ENCODE peak calls at places on chromosomes 3 and 15, in six cellular contexts. One of them, this sample, is unnamed.
A peak's percentile ranks its signal among the peaks of the same experiment; 100 is the strongest.

GRCh38 chr3:133573629-133574194 is at the start of gene CDV3:
- DNase-seq in activated CD4-positive, alpha-beta T cell treated with anti-CD3 and anti-CD28 coated beads for 36 hours: no peak
- DNase-seq in omental fat pad: no peak
- DNase-seq in stimulated activated CD8-positive, alpha-beta memory T cell treated with anti-CD3 and anti-CD28 coated beads, Interleukin-2, amount 100 ng/mL, for 48 hours: no peak
- DNase-seq in upper lobe of right lung: no peak
- DNase-seq in aorta: no peak
- DNase-seq in this sample: no peak

GRCh38 chr3:129052675-129053074 is 7.9 kb upstream of the GP9 start:
- DNase-seq in stimulated activated CD8-positive, alpha-beta memory T cell treated with anti-CD3 and anti-CD28 coated beads, Interleukin-2, amount 100 ng/mL, for 48 hours: no peak
- DNase-seq in activated CD4-positive, alpha-beta T cell treated with anti-CD3 and anti-CD28 coated beads for 36 hours: no peak
- DNase-seq in upper lobe of right lung: peak; percentile 61
- DNase-seq in omental fat pad: no peak
- DNase-seq in aorta: peak; percentile 75
- DNase-seq in this sample: no peak

GRCh38 chr15:65914371-65914770 is 45.1 kb downstream of the RAB11A start:
- DNase-seq in upper lobe of right lung: no peak
- DNase-seq in stimulated activated CD8-positive, alpha-beta memory T cell treated with anti-CD3 and anti-CD28 coated beads, Interleukin-2, amount 100 ng/mL, for 48 hours: no peak
- DNase-seq in aorta: no peak
- DNase-seq in activated CD4-positive, alpha-beta T cell treated with anti-CD3 and anti-CD28 coated beads for 36 hours: no peak
- DNase-seq in omental fat pad: no peak
- DNase-seq in this sample: no peak

GRCh38 chr15:69414702-69415161 is 583 bp downstream of the KIF23 start:
- DNase-seq in activated CD4-positive, alpha-beta T cell treated with anti-CD3 and anti-CD28 coated beads for 36 hours: peak; percentile 38
- DNase-seq in omental fat pad: no peak
- DNase-seq in aorta: peak; percentile 84
- DNase-seq in upper lobe of right lung: no peak
- DNase-seq in stimulated activated CD8-positive, alpha-beta memory T cell treated with anti-CD3 and anti-CD28 coated beads, Interleukin-2, amount 100 ng/mL, for 48 hours: no peak
- DNase-seq in this sample: no peak

GRCh38 chr3:481680-482079 is 285.1 kb downstream of the CHL1 start:
- DNase-seq in stimulated activated CD8-positive, alpha-beta memory T cell treated with anti-CD3 and anti-CD28 coated beads, Interleukin-2, amount 100 ng/mL, for 48 hours: no peak
- DNase-seq in activated CD4-positive, alpha-beta T cell treated with anti-CD3 and anti-CD28 coated beads for 36 hours: no peak
- DNase-seq in upper lobe of right lung: no peak
- DNase-seq in omental fat pad: no peak
- DNase-seq in aorta: no peak
- DNase-seq in this sample: no peak

GRCh38 chr15:90664650-90665287 is 52.4 kb upstream of the BLM start:
- DNase-seq in omental fat pad: no peak
- DNase-seq in stimulated activated CD8-positive, alpha-beta memory T cell treated with anti-CD3 and anti-CD28 coated beads, Interleukin-2, amount 100 ng/mL, for 48 hours: no peak
- DNase-seq in upper lobe of right lung: peak; percentile 79
- DNase-seq in activated CD4-positive, alpha-beta T cell treated with anti-CD3 and anti-CD28 coated beads for 36 hours: no peak
- DNase-seq in aorta: peak; percentile 87
- DNase-seq in this sample: peak; percentile 16

GRCh38 chr3:120773932-120774331 is 31.4 kb downstream of the GTF2E1 start:
- DNase-seq in activated CD4-positive, alpha-beta T cell treated with anti-CD3 and anti-CD28 coated beads for 36 hours: peak; percentile 4
- DNase-seq in stimulated activated CD8-positive, alpha-beta memory T cell treated with anti-CD3 and anti-CD28 coated beads, Interleukin-2, amount 100 ng/mL, for 48 hours: no peak
- DNase-seq in omental fat pad: no peak
- DNase-seq in upper lobe of right lung: no peak
- DNase-seq in aorta: no peak
- DNase-seq in this sample: no peak

GRCh38 chr3:54882114-54882833 is 45.6 kb downstream of the LRTM1 start:
- DNase-seq in activated CD4-positive, alpha-beta T cell treated with anti-CD3 and anti-CD28 coated beads for 36 hours: no peak
- DNase-seq in omental fat pad: no peak
- DNase-seq in upper lobe of right lung: no peak
- DNase-seq in stimulated activated CD8-positive, alpha-beta memory T cell treated with anti-CD3 and anti-CD28 coated beads, Interleukin-2, amount 100 ng/mL, for 48 hours: no peak
- DNase-seq in aorta: no peak
- DNase-seq in this sample: no peak

GRCh38 chr15:31318429-31318828 is 8.2 kb upstream of the KLF13 start:
- DNase-seq in upper lobe of right lung: peak; percentile 33
- DNase-seq in activated CD4-positive, alpha-beta T cell treated with anti-CD3 and anti-CD28 coated beads for 36 hours: no peak
- DNase-seq in aorta: no peak
- DNase-seq in stimulated activated CD8-positive, alpha-beta memory T cell treated with anti-CD3 and anti-CD28 coated beads, Interleukin-2, amount 100 ng/mL, for 48 hours: no peak
- DNase-seq in omental fat pad: no peak
- DNase-seq in this sample: no peak

GRCh38 chr3:144085964-144086363 is 114.3 kb downstream of the DIPK2A start:
- DNase-seq in aorta: no peak
- DNase-seq in omental fat pad: no peak
- DNase-seq in stimulated activated CD8-positive, alpha-beta memory T cell treated with anti-CD3 and anti-CD28 coated beads, Interleukin-2, amount 100 ng/mL, for 48 hours: no peak
- DNase-seq in activated CD4-positive, alpha-beta T cell treated with anti-CD3 and anti-CD28 coated beads for 36 hours: no peak
- DNase-seq in upper lobe of right lung: no peak
- DNase-seq in this sample: no peak

GRCh38 chr3:45506084-45506483 is 88.5 kb upstream of the LIMD1 start:
- DNase-seq in upper lobe of right lung: no peak
- DNase-seq in aorta: no peak
- DNase-seq in omental fat pad: no peak
- DNase-seq in activated CD4-positive, alpha-beta T cell treated with anti-CD3 and anti-CD28 coated beads for 36 hours: peak; percentile 35
- DNase-seq in stimulated activated CD8-positive, alpha-beta memory T cell treated with anti-CD3 and anti-CD28 coated beads, Interleukin-2, amount 100 ng/mL, for 48 hours: no peak
- DNase-seq in this sample: no peak

GRCh38 chr3:114151091-114151490 is 27.8 kb downstream of the DRD3 start:
- DNase-seq in omental fat pad: no peak
- DNase-seq in upper lobe of right lung: no peak
- DNase-seq in aorta: no peak
- DNase-seq in activated CD4-positive, alpha-beta T cell treated with anti-CD3 and anti-CD28 coated beads for 36 hours: no peak
- DNase-seq in stimulated activated CD8-positive, alpha-beta memory T cell treated with anti-CD3 and anti-CD28 coated beads, Interleukin-2, amount 100 ng/mL, for 48 hours: no peak
- DNase-seq in this sample: no peak

GRCh38 chr3:179133575-179133974 is 14.6 kb upstream of the PIK3CA start:
- DNase-seq in omental fat pad: no peak
- DNase-seq in activated CD4-positive, alpha-beta T cell treated with anti-CD3 and anti-CD28 coated beads for 36 hours: no peak
- DNase-seq in stimulated activated CD8-positive, alpha-beta memory T cell treated with anti-CD3 and anti-CD28 coated beads, Interleukin-2, amount 100 ng/mL, for 48 hours: no peak
- DNase-seq in aorta: no peak
- DNase-seq in upper lobe of right lung: no peak
- DNase-seq in this sample: no peak

GRCh38 chr15:76340802-76341365 is 4.3 kb downstream of the ISL2 start:
- DNase-seq in activated CD4-positive, alpha-beta T cell treated with anti-CD3 and anti-CD28 coated beads for 36 hours: peak; percentile 73
- DNase-seq in omental fat pad: no peak
- DNase-seq in upper lobe of right lung: no peak
- DNase-seq in aorta: peak; percentile 79
- DNase-seq in stimulated activated CD8-positive, alpha-beta memory T cell treated with anti-CD3 and anti-CD28 coated beads, Interleukin-2, amount 100 ng/mL, for 48 hours: no peak
- DNase-seq in this sample: no peak

GRCh38 chr15:68518046-68518445 is 60.7 kb upstream of the CORO2B start:
- DNase-seq in stimulated activated CD8-positive, alpha-beta memory T cell treated with anti-CD3 and anti-CD28 coated beads, Interleukin-2, amount 100 ng/mL, for 48 hours: no peak
- DNase-seq in omental fat pad: no peak
- DNase-seq in aorta: no peak
- DNase-seq in activated CD4-positive, alpha-beta T cell treated with anti-CD3 and anti-CD28 coated beads for 36 hours: no peak
- DNase-seq in upper lobe of right lung: no peak
- DNase-seq in this sample: no peak

GRCh38 chr15:91652610-91653207 is 200.8 kb upstream of the SLCO3A1 start:
- DNase-seq in aorta: no peak
- DNase-seq in activated CD4-positive, alpha-beta T cell treated with anti-CD3 and anti-CD28 coated beads for 36 hours: no peak
- DNase-seq in omental fat pad: no peak
- DNase-seq in stimulated activated CD8-positive, alpha-beta memory T cell treated with anti-CD3 and anti-CD28 coated beads, Interleukin-2, amount 100 ng/mL, for 48 hours: no peak
- DNase-seq in upper lobe of right lung: no peak
- DNase-seq in this sample: no peak

GRCh38 chr15:58529041-58529440 is 97.2 kb downstream of the LIPC start:
- DNase-seq in activated CD4-positive, alpha-beta T cell treated with anti-CD3 and anti-CD28 coated beads for 36 hours: no peak
- DNase-seq in aorta: no peak
- DNase-seq in stimulated activated CD8-positive, alpha-beta memory T cell treated with anti-CD3 and anti-CD28 coated beads, Interleukin-2, amount 100 ng/mL, for 48 hours: no peak
- DNase-seq in upper lobe of right lung: no peak
- DNase-seq in omental fat pad: no peak
- DNase-seq in this sample: no peak

GRCh38 chr3:159911011-159911663 is 77.5 kb upstream of the IL12A start:
- DNase-seq in upper lobe of right lung: no peak
- DNase-seq in stimulated activated CD8-positive, alpha-beta memory T cell treated with anti-CD3 and anti-CD28 coated beads, Interleukin-2, amount 100 ng/mL, for 48 hours: no peak
- DNase-seq in activated CD4-positive, alpha-beta T cell treated with anti-CD3 and anti-CD28 coated beads for 36 hours: peak; percentile 40
- DNase-seq in aorta: no peak
- DNase-seq in omental fat pad: no peak
- DNase-seq in this sample: no peak

GRCh38 chr3:38722760-38723568 is 73.5 kb upstream of the SCN5A start:
- DNase-seq in omental fat pad: no peak
- DNase-seq in aorta: no peak
- DNase-seq in activated CD4-positive, alpha-beta T cell treated with anti-CD3 and anti-CD28 coated beads for 36 hours: no peak
- DNase-seq in upper lobe of right lung: no peak
- DNase-seq in stimulated activated CD8-positive, alpha-beta memory T cell treated with anti-CD3 and anti-CD28 coated beads, Interleukin-2, amount 100 ng/mL, for 48 hours: no peak
- DNase-seq in this sample: no peak

GRCh38 chr3:166455724-166456123 is 618.5 kb upstream of the BCHE start:
- DNase-seq in stimulated activated CD8-positive, alpha-beta memory T cell treated with anti-CD3 and anti-CD28 coated beads, Interleukin-2, amount 100 ng/mL, for 48 hours: no peak
- DNase-seq in upper lobe of right lung: no peak
- DNase-seq in aorta: no peak
- DNase-seq in activated CD4-positive, alpha-beta T cell treated with anti-CD3 and anti-CD28 coated beads for 36 hours: no peak
- DNase-seq in omental fat pad: no peak
- DNase-seq in this sample: no peak

GRCh38 chr3:126419151-126419703 is 24.5 kb downstream of the CFAP100 start:
- DNase-seq in aorta: no peak
- DNase-seq in upper lobe of right lung: no peak
- DNase-seq in omental fat pad: no peak
- DNase-seq in activated CD4-positive, alpha-beta T cell treated with anti-CD3 and anti-CD28 coated beads for 36 hours: no peak
- DNase-seq in stimulated activated CD8-positive, alpha-beta memory T cell treated with anti-CD3 and anti-CD28 coated beads, Interleukin-2, amount 100 ng/mL, for 48 hours: no peak
- DNase-seq in this sample: no peak

GRCh38 chr3:102114264-102114979 is 265.1 kb downstream of the NFKBIZ start:
- DNase-seq in activated CD4-positive, alpha-beta T cell treated with anti-CD3 and anti-CD28 coated beads for 36 hours: peak; percentile 66
- DNase-seq in omental fat pad: no peak
- DNase-seq in aorta: no peak
- DNase-seq in stimulated activated CD8-positive, alpha-beta memory T cell treated with anti-CD3 and anti-CD28 coated beads, Interleukin-2, amount 100 ng/mL, for 48 hours: no peak
- DNase-seq in upper lobe of right lung: no peak
- DNase-seq in this sample: no peak

GRCh38 chr3:188274249-188274915 is 120.4 kb downstream of the LPP start:
- DNase-seq in omental fat pad: no peak
- DNase-seq in upper lobe of right lung: no peak
- DNase-seq in aorta: no peak
- DNase-seq in activated CD4-positive, alpha-beta T cell treated with anti-CD3 and anti-CD28 coated beads for 36 hours: no peak
- DNase-seq in stimulated activated CD8-positive, alpha-beta memory T cell treated with anti-CD3 and anti-CD28 coated beads, Interleukin-2, amount 100 ng/mL, for 48 hours: no peak
- DNase-seq in this sample: no peak

GRCh38 chr3:51955893-51956770 is 951 bp downstream of the GPR62 start:
- DNase-seq in stimulated activated CD8-positive, alpha-beta memory T cell treated with anti-CD3 and anti-CD28 coated beads, Interleukin-2, amount 100 ng/mL, for 48 hours: no peak
- DNase-seq in aorta: peak; percentile 87
- DNase-seq in activated CD4-positive, alpha-beta T cell treated with anti-CD3 and anti-CD28 coated beads for 36 hours: peak; percentile 61
- DNase-seq in upper lobe of right lung: no peak
- DNase-seq in omental fat pad: no peak
- DNase-seq in this sample: peak; percentile 76

GRCh38 chr3:193702967-193703366 is 110.0 kb downstream of the OPA1 start:
- DNase-seq in activated CD4-positive, alpha-beta T cell treated with anti-CD3 and anti-CD28 coated beads for 36 hours: no peak
- DNase-seq in aorta: no peak
- DNase-seq in upper lobe of right lung: no peak
- DNase-seq in stimulated activated CD8-positive, alpha-beta memory T cell treated with anti-CD3 and anti-CD28 coated beads, Interleukin-2, amount 100 ng/mL, for 48 hours: no peak
- DNase-seq in omental fat pad: no peak
- DNase-seq in this sample: no peak

GRCh38 chr15:85580914-85581313 is 200.5 kb downstream of the AKAP13 start:
- DNase-seq in aorta: no peak
- DNase-seq in upper lobe of right lung: peak; percentile 73
- DNase-seq in omental fat pad: no peak
- DNase-seq in activated CD4-positive, alpha-beta T cell treated with anti-CD3 and anti-CD28 coated beads for 36 hours: peak; percentile 79
- DNase-seq in stimulated activated CD8-positive, alpha-beta memory T cell treated with anti-CD3 and anti-CD28 coated beads, Interleukin-2, amount 100 ng/mL, for 48 hours: no peak
- DNase-seq in this sample: no peak

GRCh38 chr3:129445472-129445871 is 5.4 kb downstream of the IFT122 start:
- DNase-seq in aorta: no peak
- DNase-seq in upper lobe of right lung: no peak
- DNase-seq in stimulated activated CD8-positive, alpha-beta memory T cell treated with anti-CD3 and anti-CD28 coated beads, Interleukin-2, amount 100 ng/mL, for 48 hours: no peak
- DNase-seq in omental fat pad: no peak
- DNase-seq in activated CD4-positive, alpha-beta T cell treated with anti-CD3 and anti-CD28 coated beads for 36 hours: no peak
- DNase-seq in this sample: no peak